ENCODE peak calls at places on chromosomes 11 and 22, in eight cellular contexts. One of them, this sample, is unnamed.

GRCh38 chr22:43078522-43078921 is 10.7 kb downstream of the TTLL1 start:
- DNase-seq in nephron progenitor cell: peak
- DNase-seq in effector CD4-positive, alpha-beta T cell: no peak
- DNase-seq in A549: no peak
- DNase-seq in stimulated activated CD4-positive, alpha-beta T cell treated with anti-CD3 and anti-CD28 coated beads, Interleukin-4, amount 100 ng/mL, for 24 hours: no peak
- DNase-seq in amniotic stem cell: no peak
- DNase-seq in foreskin fibroblast: no peak
- DNase-seq in fibroblast of mammary gland: no peak
- DNase-seq in this sample: no peak

GRCh38 chr22:30667092-30667485 is 586 bp downstream of the DUSP18 start:
- DNase-seq in stimulated activated CD4-positive, alpha-beta T cell treated with anti-CD3 and anti-CD28 coated beads, Interleukin-4, amount 100 ng/mL, for 24 hours: peak
- DNase-seq in amniotic stem cell: no peak
- DNase-seq in fibroblast of mammary gland: no peak
- DNase-seq in effector CD4-positive, alpha-beta T cell: no peak
- DNase-seq in A549: no peak
- DNase-seq in nephron progenitor cell: no peak
- DNase-seq in foreskin fibroblast: peak
- DNase-seq in this sample: peak

GRCh38 chr22:30636226-30637077 is 871 bp downstream of the SLC35E4 start:
- DNase-seq in A549: peak
- DNase-seq in stimulated activated CD4-positive, alpha-beta T cell treated with anti-CD3 and anti-CD28 coated beads, Interleukin-4, amount 100 ng/mL, for 24 hours: peak
- DNase-seq in fibroblast of mammary gland: peak
- DNase-seq in foreskin fibroblast: peak
- DNase-seq in effector CD4-positive, alpha-beta T cell: no peak
- DNase-seq in amniotic stem cell: no peak
- DNase-seq in nephron progenitor cell: no peak
- DNase-seq in this sample: peak

GRCh38 chr11:78429667-78430066 is 12.0 kb upstream of the GAB2 start:
- DNase-seq in A549: no peak
- DNase-seq in stimulated activated CD4-positive, alpha-beta T cell treated with anti-CD3 and anti-CD28 coated beads, Interleukin-4, amount 100 ng/mL, for 24 hours: no peak
- DNase-seq in nephron progenitor cell: no peak
- DNase-seq in foreskin fibroblast: no peak
- DNase-seq in amniotic stem cell: no peak
- DNase-seq in effector CD4-positive, alpha-beta T cell: no peak
- DNase-seq in fibroblast of mammary gland: no peak
- DNase-seq in this sample: no peak

GRCh38 chr11:129911298-129911697 is 15.9 kb upstream of the NFRKB start:
- DNase-seq in A549: no peak
- DNase-seq in fibroblast of mammary gland: no peak
- DNase-seq in stimulated activated CD4-positive, alpha-beta T cell treated with anti-CD3 and anti-CD28 coated beads, Interleukin-4, amount 100 ng/mL, for 24 hours: no peak
- DNase-seq in nephron progenitor cell: no peak
- DNase-seq in effector CD4-positive, alpha-beta T cell: no peak
- DNase-seq in foreskin fibroblast: peak
- DNase-seq in amniotic stem cell: no peak
- DNase-seq in this sample: no peak

GRCh38 chr22:20284471-20285086 is 16.5 kb upstream of the RTN4R start:
- DNase-seq in nephron progenitor cell: no peak
- DNase-seq in effector CD4-positive, alpha-beta T cell: no peak
- DNase-seq in fibroblast of mammary gland: no peak
- DNase-seq in stimulated activated CD4-positive, alpha-beta T cell treated with anti-CD3 and anti-CD28 coated beads, Interleukin-4, amount 100 ng/mL, for 24 hours: no peak
- DNase-seq in foreskin fibroblast: no peak
- DNase-seq in A549: no peak
- DNase-seq in amniotic stem cell: no peak
- DNase-seq in this sample: no peak

GRCh38 chr11:133403900-133404299 is 128.4 kb downstream of the OPCML start:
- DNase-seq in nephron progenitor cell: no peak
- DNase-seq in A549: peak
- DNase-seq in effector CD4-positive, alpha-beta T cell: no peak
- DNase-seq in foreskin fibroblast: no peak
- DNase-seq in fibroblast of mammary gland: no peak
- DNase-seq in amniotic stem cell: no peak
- DNase-seq in stimulated activated CD4-positive, alpha-beta T cell treated with anti-CD3 and anti-CD28 coated beads, Interleukin-4, amount 100 ng/mL, for 24 hours: no peak
- DNase-seq in this sample: peak

GRCh38 chr11:104624021-104624420 is 274.2 kb downstream of the CASP12 start:
- DNase-seq in fibroblast of mammary gland: no peak
- DNase-seq in stimulated activated CD4-positive, alpha-beta T cell treated with anti-CD3 and anti-CD28 coated beads, Interleukin-4, amount 100 ng/mL, for 24 hours: no peak
- DNase-seq in foreskin fibroblast: no peak
- DNase-seq in A549: no peak
- DNase-seq in effector CD4-positive, alpha-beta T cell: no peak
- DNase-seq in amniotic stem cell: no peak
- DNase-seq in nephron progenitor cell: no peak
- DNase-seq in this sample: no peak

GRCh38 chr11:126205359-126205758 is 6.1 kb downstream of the RPUSD4 start:
- DNase-seq in effector CD4-positive, alpha-beta T cell: no peak
- DNase-seq in stimulated activated CD4-positive, alpha-beta T cell treated with anti-CD3 and anti-CD28 coated beads, Interleukin-4, amount 100 ng/mL, for 24 hours: no peak
- DNase-seq in foreskin fibroblast: no peak
- DNase-seq in A549: no peak
- DNase-seq in amniotic stem cell: no peak
- DNase-seq in fibroblast of mammary gland: no peak
- DNase-seq in nephron progenitor cell: no peak
- DNase-seq in this sample: no peak

GRCh38 chr11:78290293-78291176 is 101.8 kb downstream of the USP35 start:
- DNase-seq in stimulated activated CD4-positive, alpha-beta T cell treated with anti-CD3 and anti-CD28 coated beads, Interleukin-4, amount 100 ng/mL, for 24 hours: no peak
- DNase-seq in A549: peak
- DNase-seq in fibroblast of mammary gland: peak
- DNase-seq in nephron progenitor cell: no peak
- DNase-seq in amniotic stem cell: no peak
- DNase-seq in foreskin fibroblast: peak
- DNase-seq in effector CD4-positive, alpha-beta T cell: no peak
- DNase-seq in this sample: peak

GRCh38 chr11:38680746-38681145 is 2082.7 kb upstream of the RAG2 start:
- DNase-seq in amniotic stem cell: no peak
- DNase-seq in effector CD4-positive, alpha-beta T cell: no peak
- DNase-seq in nephron progenitor cell: no peak
- DNase-seq in A549: no peak
- DNase-seq in foreskin fibroblast: no peak
- DNase-seq in fibroblast of mammary gland: no peak
- DNase-seq in stimulated activated CD4-positive, alpha-beta T cell treated with anti-CD3 and anti-CD28 coated beads, Interleukin-4, amount 100 ng/mL, for 24 hours: no peak
- DNase-seq in this sample: no peak

GRCh38 chr11:1852885-1853284 is at the start of gene LSP1:
- DNase-seq in stimulated activated CD4-positive, alpha-beta T cell treated with anti-CD3 and anti-CD28 coated beads, Interleukin-4, amount 100 ng/mL, for 24 hours: peak
- DNase-seq in nephron progenitor cell: no peak
- DNase-seq in A549: no peak
- DNase-seq in foreskin fibroblast: no peak
- DNase-seq in amniotic stem cell: no peak
- DNase-seq in fibroblast of mammary gland: no peak
- DNase-seq in effector CD4-positive, alpha-beta T cell: peak
- DNase-seq in this sample: no peak

GRCh38 chr11:113389288-113389687 is 1.7 kb downstream of the ANKK1 start:
- DNase-seq in stimulated activated CD4-positive, alpha-beta T cell treated with anti-CD3 and anti-CD28 coated beads, Interleukin-4, amount 100 ng/mL, for 24 hours: no peak
- DNase-seq in nephron progenitor cell: no peak
- DNase-seq in foreskin fibroblast: no peak
- DNase-seq in amniotic stem cell: no peak
- DNase-seq in A549: no peak
- DNase-seq in effector CD4-positive, alpha-beta T cell: no peak
- DNase-seq in fibroblast of mammary gland: no peak
- DNase-seq in this sample: no peak

GRCh38 chr11:13955971-13956421 is 6.5 kb upstream of the SPON1 start:
- DNase-seq in fibroblast of mammary gland: peak
- DNase-seq in A549: peak
- DNase-seq in nephron progenitor cell: peak
- DNase-seq in amniotic stem cell: no peak
- DNase-seq in foreskin fibroblast: peak
- DNase-seq in stimulated activated CD4-positive, alpha-beta T cell treated with anti-CD3 and anti-CD28 coated beads, Interleukin-4, amount 100 ng/mL, for 24 hours: peak
- DNase-seq in effector CD4-positive, alpha-beta T cell: peak
- DNase-seq in this sample: peak

GRCh38 chr11:130413383-130414106 is 14.9 kb downstream of the ADAMTS8 start:
- DNase-seq in foreskin fibroblast: peak
- DNase-seq in A549: peak
- DNase-seq in fibroblast of mammary gland: peak
- DNase-seq in nephron progenitor cell: no peak
- DNase-seq in effector CD4-positive, alpha-beta T cell: no peak
- DNase-seq in amniotic stem cell: peak
- DNase-seq in stimulated activated CD4-positive, alpha-beta T cell treated with anti-CD3 and anti-CD28 coated beads, Interleukin-4, amount 100 ng/mL, for 24 hours: no peak
- DNase-seq in this sample: no peak

GRCh38 chr11:75249704-75250103 is 9.1 kb downstream of the TPBGL start:
- DNase-seq in A549: no peak
- DNase-seq in nephron progenitor cell: no peak
- DNase-seq in effector CD4-positive, alpha-beta T cell: no peak
- DNase-seq in amniotic stem cell: no peak
- DNase-seq in foreskin fibroblast: no peak
- DNase-seq in stimulated activated CD4-positive, alpha-beta T cell treated with anti-CD3 and anti-CD28 coated beads, Interleukin-4, amount 100 ng/mL, for 24 hours: no peak
- DNase-seq in fibroblast of mammary gland: no peak
- DNase-seq in this sample: no peak

GRCh38 chr11:91136631-91137030 is 913.8 kb upstream of the CHORDC1 start:
- DNase-seq in A549: no peak
- DNase-seq in amniotic stem cell: no peak
- DNase-seq in nephron progenitor cell: no peak
- DNase-seq in foreskin fibroblast: no peak
- DNase-seq in fibroblast of mammary gland: no peak
- DNase-seq in stimulated activated CD4-positive, alpha-beta T cell treated with anti-CD3 and anti-CD28 coated beads, Interleukin-4, amount 100 ng/mL, for 24 hours: no peak
- DNase-seq in effector CD4-positive, alpha-beta T cell: no peak
- DNase-seq in this sample: no peak

GRCh38 chr11:43521471-43521870 is 159.1 kb upstream of the HSD17B12 start:
- DNase-seq in amniotic stem cell: no peak
- DNase-seq in nephron progenitor cell: no peak
- DNase-seq in effector CD4-positive, alpha-beta T cell: no peak
- DNase-seq in stimulated activated CD4-positive, alpha-beta T cell treated with anti-CD3 and anti-CD28 coated beads, Interleukin-4, amount 100 ng/mL, for 24 hours: no peak
- DNase-seq in A549: no peak
- DNase-seq in foreskin fibroblast: no peak
- DNase-seq in fibroblast of mammary gland: no peak
- DNase-seq in this sample: no peak

GRCh38 chr22:39645532-39645931 is 75.0 kb downstream of the CACNA1I start:
- DNase-seq in foreskin fibroblast: no peak
- DNase-seq in fibroblast of mammary gland: no peak
- DNase-seq in effector CD4-positive, alpha-beta T cell: no peak
- DNase-seq in stimulated activated CD4-positive, alpha-beta T cell treated with anti-CD3 and anti-CD28 coated beads, Interleukin-4, amount 100 ng/mL, for 24 hours: no peak
- DNase-seq in amniotic stem cell: no peak
- DNase-seq in nephron progenitor cell: no peak
- DNase-seq in A549: no peak
- DNase-seq in this sample: no peak

GRCh38 chr11:121671276-121672168 is 218.8 kb upstream of the SORL1-AS1 start:
- DNase-seq in A549: no peak
- DNase-seq in nephron progenitor cell: no peak
- DNase-seq in amniotic stem cell: no peak
- DNase-seq in effector CD4-positive, alpha-beta T cell: no peak
- DNase-seq in foreskin fibroblast: peak
- DNase-seq in stimulated activated CD4-positive, alpha-beta T cell treated with anti-CD3 and anti-CD28 coated beads, Interleukin-4, amount 100 ng/mL, for 24 hours: no peak
- DNase-seq in fibroblast of mammary gland: peak
- DNase-seq in this sample: no peak

GRCh38 chr22:40462195-40462988 is 92.0 kb downstream of the SGSM3 start:
- DNase-seq in A549: no peak
- DNase-seq in nephron progenitor cell: no peak
- DNase-seq in effector CD4-positive, alpha-beta T cell: peak
- DNase-seq in fibroblast of mammary gland: no peak
- DNase-seq in amniotic stem cell: no peak
- DNase-seq in foreskin fibroblast: no peak
- DNase-seq in stimulated activated CD4-positive, alpha-beta T cell treated with anti-CD3 and anti-CD28 coated beads, Interleukin-4, amount 100 ng/mL, for 24 hours: peak
- DNase-seq in this sample: no peak

GRCh38 chr11:47443817-47444216 is 5.1 kb downstream of the RAPSN start:
- DNase-seq in fibroblast of mammary gland: no peak
- DNase-seq in A549: no peak
- DNase-seq in stimulated activated CD4-positive, alpha-beta T cell treated with anti-CD3 and anti-CD28 coated beads, Interleukin-4, amount 100 ng/mL, for 24 hours: no peak
- DNase-seq in amniotic stem cell: no peak
- DNase-seq in effector CD4-positive, alpha-beta T cell: no peak
- DNase-seq in foreskin fibroblast: no peak
- DNase-seq in nephron progenitor cell: no peak
- DNase-seq in this sample: no peak

GRCh38 chr22:41288245-41288946 is 2.4 kb upstream of the RANGAP1 start:
- DNase-seq in fibroblast of mammary gland: peak
- DNase-seq in nephron progenitor cell: no peak
- DNase-seq in stimulated activated CD4-positive, alpha-beta T cell treated with anti-CD3 and anti-CD28 coated beads, Interleukin-4, amount 100 ng/mL, for 24 hours: no peak
- DNase-seq in effector CD4-positive, alpha-beta T cell: no peak
- DNase-seq in A549: peak
- DNase-seq in amniotic stem cell: peak
- DNase-seq in foreskin fibroblast: peak
- DNase-seq in this sample: peak

GRCh38 chr11:86167499-86168161 is 76.9 kb upstream of the EED start:
- DNase-seq in foreskin fibroblast: no peak
- DNase-seq in effector CD4-positive, alpha-beta T cell: no peak
- DNase-seq in stimulated activated CD4-positive, alpha-beta T cell treated with anti-CD3 and anti-CD28 coated beads, Interleukin-4, amount 100 ng/mL, for 24 hours: no peak
- DNase-seq in nephron progenitor cell: no peak
- DNase-seq in A549: no peak
- DNase-seq in amniotic stem cell: no peak
- DNase-seq in fibroblast of mammary gland: peak
- DNase-seq in this sample: no peak

GRCh38 chr11:73175551-73176144 is 33.5 kb upstream of the FCHSD2 start:
- DNase-seq in nephron progenitor cell: no peak
- DNase-seq in effector CD4-positive, alpha-beta T cell: no peak
- DNase-seq in foreskin fibroblast: no peak
- DNase-seq in A549: no peak
- DNase-seq in stimulated activated CD4-positive, alpha-beta T cell treated with anti-CD3 and anti-CD28 coated beads, Interleukin-4, amount 100 ng/mL, for 24 hours: no peak
- DNase-seq in amniotic stem cell: no peak
- DNase-seq in fibroblast of mammary gland: no peak
- DNase-seq in this sample: no peak

GRCh38 chr11:12865871-12866595 is 143.1 kb upstream of the RASSF10 start:
- DNase-seq in effector CD4-positive, alpha-beta T cell: no peak
- DNase-seq in A549: no peak
- DNase-seq in stimulated activated CD4-positive, alpha-beta T cell treated with anti-CD3 and anti-CD28 coated beads, Interleukin-4, amount 100 ng/mL, for 24 hours: no peak
- DNase-seq in amniotic stem cell: no peak
- DNase-seq in foreskin fibroblast: no peak
- DNase-seq in fibroblast of mammary gland: no peak
- DNase-seq in nephron progenitor cell: no peak
- DNase-seq in this sample: no peak

GRCh38 chr11:1668911-1669473 is 28.0 kb upstream of the KRTAP5-6 start:
- DNase-seq in fibroblast of mammary gland: no peak
- DNase-seq in nephron progenitor cell: no peak
- DNase-seq in foreskin fibroblast: no peak
- DNase-seq in amniotic stem cell: no peak
- DNase-seq in stimulated activated CD4-positive, alpha-beta T cell treated with anti-CD3 and anti-CD28 coated beads, Interleukin-4, amount 100 ng/mL, for 24 hours: no peak
- DNase-seq in effector CD4-positive, alpha-beta T cell: no peak
- DNase-seq in A549: no peak
- DNase-seq in this sample: peak

GRCh38 chr11:3808846-3809623 is 675 bp downstream of the PGAP2 start:
- DNase-seq in nephron progenitor cell: no peak
- DNase-seq in effector CD4-positive, alpha-beta T cell: peak
- DNase-seq in fibroblast of mammary gland: peak
- DNase-seq in stimulated activated CD4-positive, alpha-beta T cell treated with anti-CD3 and anti-CD28 coated beads, Interleukin-4, amount 100 ng/mL, for 24 hours: peak
- DNase-seq in foreskin fibroblast: peak
- DNase-seq in amniotic stem cell: no peak
- DNase-seq in A549: peak
- DNase-seq in this sample: peak

GRCh38 chr22:23685205-23685784 is 5.5 kb upstream of the RGL4 start:
- DNase-seq in amniotic stem cell: no peak
- DNase-seq in nephron progenitor cell: no peak
- DNase-seq in foreskin fibroblast: peak
- DNase-seq in fibroblast of mammary gland: peak
- DNase-seq in stimulated activated CD4-positive, alpha-beta T cell treated with anti-CD3 and anti-CD28 coated beads, Interleukin-4, amount 100 ng/mL, for 24 hours: no peak
- DNase-seq in A549: no peak
- DNase-seq in effector CD4-positive, alpha-beta T cell: no peak
- DNase-seq in this sample: no peak

GRCh38 chr22:44906999-44907644 is 102.7 kb downstream of the PHF21B start:
- DNase-seq in foreskin fibroblast: no peak
- DNase-seq in nephron progenitor cell: no peak
- DNase-seq in effector CD4-positive, alpha-beta T cell: no peak
- DNase-seq in fibroblast of mammary gland: no peak
- DNase-seq in A549: no peak
- DNase-seq in amniotic stem cell: no peak
- DNase-seq in stimulated activated CD4-positive, alpha-beta T cell treated with anti-CD3 and anti-CD28 coated beads, Interleukin-4, amount 100 ng/mL, for 24 hours: no peak
- DNase-seq in this sample: no peak

This sample was measured in Caco-2.